ENCODE peak calls at places on chromosome 12, in six cellular contexts. G is keratinocyte, N is BJ, D is thyroid gland, L is tibial artery, X is mesenchymal stem cell. U is an unnamed sample.

GRCh38 chr12:981176-981828 is 9.7 kb upstream of the ERC1 start:
- DNase-seq in G (no peak), N (no peak), D (no peak), L (no peak), X (no peak), U (no peak)

GRCh38 chr12:124777399-124778372 is 86.0 kb downstream of the SCARB1 start:
- DNase-seq in G (no peak), N (no peak), D (no peak), L (no peak), X (no peak), U (no peak)

GRCh38 chr12:52615912-52616311 is 2.4 kb downstream of the KRT73 start:
- DNase-seq in G (no peak), N (no peak), D (no peak), L (no peak), X (no peak), U (no peak)

GRCh38 chr12:31353730-31354708 is 28.1 kb upstream of the SINHCAF start:
- DNase-seq in G (no peak), N (no peak), D (no peak), L (no peak), X (no peak), U (no peak)

GRCh38 chr12:3816266-3816665 is 56.9 kb downstream of the PARP11 start:
- DNase-seq in G (no peak), N (no peak), D (no peak), L (no peak), X (no peak), U (no peak)

GRCh38 chr12:89863332-89863938 is 154.8 kb upstream of the ATP2B1 start:
- DNase-seq in G (no peak), N (no peak), D (no peak), L (no peak), X (no peak), U (no peak)

GRCh38 chr12:11877869-11878780 is 192.6 kb upstream of the BCL2L14 start:
- DNase-seq in G (no peak), N (peak; percentile 28), D (peak; percentile 47), L (peak; percentile 64), X (peak; percentile 79), U (peak; percentile 77)

GRCh38 chr12:23084236-23084995 is 459.4 kb downstream of the ETNK1 start:
- DNase-seq in G (peak; percentile 98), N (no peak), D (no peak), L (no peak), X (peak; percentile 57), U (peak; percentile 84)

GRCh38 chr12:31000751-31001150 is 72.9 kb upstream of the DDX11 start:
- DNase-seq in G (no peak), N (peak; percentile 39), D (no peak), L (no peak), X (peak; percentile 43), U (no peak)

GRCh38 chr12:57236224-57236924 is 6.9 kb downstream of the SHMT2 start:
- DNase-seq in G (no peak), N (no peak), D (no peak), L (no peak), X (no peak), U (no peak)
- H3K4me3 ChIP-seq in G (peak overlapping the region; percentile 39), N (no peak overlapping the region), D (no peak overlapping the region), L (peak overlapping the region; percentile 51), X (no peak overlapping the region), U (no peak overlapping the region)

GRCh38 chr12:105205322-105206048 is 30.5 kb downstream of the APPL2 start:
- DNase-seq in G (no peak), N (no peak), D (peak; percentile 61), L (no peak), X (no peak), U (no peak)
- H3K36me3 ChIP-seq in G (peaks cover 24% of the 10 kb centered on the region), N (peaks cover 30% of the 10 kb centered on the region), D (peaks cover 41% of the 10 kb centered on the region), L (peaks cover 79% of the 10 kb centered on the region), X (peaks cover 54% of the 10 kb centered on the region), U (peaks cover 2% of the 10 kb centered on the region)

GRCh38 chr12:49190317-49190716 is 1.4 kb upstream of the TUBA1A start:
- DNase-seq in G (no peak), N (no peak), D (no peak), L (no peak), X (no peak), U (no peak)

GRCh38 chr12:49187184-49187583 is 1.7 kb downstream of the TUBA1A start:
- DNase-seq in G (no peak), N (no peak), D (peak; percentile 9), L (peak; percentile 68), X (peak; percentile 54), U (no peak)

GRCh38 chr12:49188205-49188915 is 520 bp downstream of the TUBA1A start:
- DNase-seq in G (no peak), N (no peak), D (peak; percentile 64), L (peak; percentile 90), X (peak; percentile 79), U (no peak)

GRCh38 chr12:49188916-49189367 is at the start of gene TUBA1A:
- DNase-seq in G (peak; percentile 75), N (peak; percentile 98), D (peak; percentile 63), L (peak; percentile 96), X (peak; percentile 100), U (peak; percentile 97)

GRCh38 chr12:49189731-49190314 is 943 bp upstream of the TUBA1A start:
- DNase-seq in G (no peak), N (no peak), D (no peak), L (no peak), X (no peak), U (no peak)
- H3K4me3 ChIP-seq in G (no peak overlapping the region), N (peak overlapping the region; percentile 97), D (no peak overlapping the region), L (peak overlapping the region; percentile 98), X (peak overlapping the region; percentile 90), U (peak overlapping the region; percentile 86)

DNA sequence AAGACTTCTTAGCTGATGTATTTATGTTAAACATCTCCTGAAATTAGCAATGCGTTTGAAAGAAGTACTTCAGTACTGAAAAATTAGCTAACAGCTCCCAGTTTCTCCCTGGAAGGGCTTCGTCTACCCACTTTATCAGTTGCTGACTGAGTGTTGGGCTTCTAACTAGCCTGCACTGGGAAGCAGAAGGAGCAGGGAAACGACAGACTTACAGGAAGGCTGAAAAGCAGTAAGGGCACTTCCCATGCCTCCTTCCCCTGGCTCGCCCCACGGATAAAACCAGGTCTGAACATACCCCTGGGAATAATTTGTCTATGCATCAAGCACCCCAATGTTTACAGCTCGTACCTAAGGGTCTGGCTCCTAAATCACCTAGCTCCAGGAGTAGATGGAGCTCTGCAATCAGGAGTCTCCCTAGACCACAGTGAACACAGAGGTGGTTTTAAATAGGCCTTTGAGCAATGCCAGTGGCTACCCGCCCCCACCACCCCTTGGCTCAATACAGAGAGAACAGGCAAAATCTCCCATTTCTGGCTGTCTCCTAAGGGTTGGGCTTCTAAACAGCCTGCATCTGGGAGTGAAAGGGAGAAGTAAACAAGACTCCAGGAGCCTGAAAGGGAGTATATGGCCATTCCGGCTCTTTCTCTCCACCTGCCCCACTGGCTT is 23.7 kb downstream of the A2M start:
- DNase-seq in G (no peak), N (no peak), D (no peak), L (no peak), X (no peak), U (no peak)
- H3K36me3 ChIP-seq in G (no peaks in the 10 kb centered on the region), N (no peaks in the 10 kb centered on the region), D (peaks cover 14% of the 10 kb centered on the region), L (peaks cover 93% of the 10 kb centered on the region), X (no peaks in the 10 kb centered on the region), U (no peaks in the 10 kb centered on the region)

GRCh38 chr12:25051583-25052190 is 102.8 kb upstream of the BCAT1 start:
- DNase-seq in G (no peak), N (no peak), D (no peak), L (no peak), X (no peak), U (no peak)
- H3K4me3 ChIP-seq in G (no peak overlapping the region), N (no peak overlapping the region), D (no peak overlapping the region), L (no peak overlapping the region), X (no peak overlapping the region), U (no peak overlapping the region)

DNA sequence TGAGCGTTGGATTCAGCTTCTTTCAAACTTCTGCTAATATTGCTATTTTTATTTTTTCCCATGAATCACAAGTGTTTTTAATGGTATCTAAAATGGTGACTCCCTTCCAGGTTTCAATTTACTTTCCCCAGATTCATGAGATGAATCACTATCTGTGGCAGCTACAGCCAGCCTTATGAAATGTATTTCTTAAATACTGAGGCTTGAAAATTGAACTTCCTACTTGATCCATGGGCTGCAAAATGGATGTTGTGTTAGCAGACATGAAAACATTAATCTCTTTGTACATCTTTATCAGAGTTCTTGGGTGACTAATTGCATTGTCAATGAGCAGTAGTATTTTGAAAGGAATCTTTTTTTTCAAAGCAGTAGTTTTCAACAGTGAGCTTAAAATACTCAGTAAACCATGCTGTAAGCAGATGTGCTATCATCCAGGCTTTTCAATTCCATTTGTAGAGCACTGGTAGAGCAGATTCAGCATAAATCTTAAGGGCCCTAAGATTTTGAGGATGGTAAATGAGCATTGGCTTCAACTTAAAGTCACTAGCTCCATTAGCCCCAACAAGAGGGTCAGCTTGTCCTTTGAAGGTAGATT is 250.8 kb downstream of the SLC6A15 start:
- DNase-seq in G (no peak), N (peak; percentile 59), D (no peak), L (no peak), X (peak; percentile 9), U (no peak)
- H3K36me3 ChIP-seq in G (no peaks in the 10 kb centered on the region), N (no peaks in the 10 kb centered on the region), D (no peaks in the 10 kb centered on the region), L (no peaks in the 10 kb centered on the region), X (no peaks in the 10 kb centered on the region), U (no peaks in the 10 kb centered on the region)

DNA sequence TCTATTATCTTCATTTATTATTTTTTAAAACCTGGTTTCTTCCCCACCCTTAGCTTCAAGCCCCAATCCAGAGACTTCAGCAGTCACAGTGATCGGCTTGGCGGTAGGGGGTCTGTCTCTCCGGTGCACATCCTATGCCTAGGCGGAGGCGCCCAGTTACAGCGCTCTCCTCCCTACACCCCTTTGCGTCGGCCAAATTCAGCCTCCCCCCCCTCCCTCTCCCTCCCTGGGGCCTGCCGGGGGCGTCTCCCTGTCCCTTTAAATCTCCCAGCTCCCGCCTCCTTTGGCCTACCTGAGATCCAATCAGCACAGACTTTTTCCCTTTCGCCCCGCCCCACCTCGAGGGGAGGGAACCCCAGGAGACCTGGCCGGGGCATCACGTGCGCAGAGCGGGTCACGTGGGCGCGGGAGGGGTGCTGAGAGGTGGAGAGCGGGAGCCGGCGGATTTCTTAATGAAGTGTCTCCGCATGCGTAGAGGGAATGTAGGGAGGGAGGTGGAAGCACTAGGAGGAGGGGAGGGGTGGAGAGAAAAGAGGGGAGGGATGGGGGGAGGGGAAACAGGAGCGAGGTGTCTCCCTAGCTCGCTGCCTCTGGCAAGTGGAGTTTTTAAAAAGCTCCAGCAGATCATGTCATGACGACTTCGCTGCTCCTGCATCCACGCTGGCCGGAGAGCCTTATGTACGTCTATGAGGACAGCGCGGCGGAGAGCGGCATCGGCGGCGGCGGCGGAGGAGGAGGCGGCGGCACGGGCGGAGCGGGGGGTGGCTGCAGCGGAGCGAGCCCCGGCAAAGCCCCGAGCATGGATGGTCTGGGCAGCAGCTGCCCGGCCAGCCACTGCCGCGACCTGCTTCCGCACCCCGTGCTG is at the start of gene HOXC13:
- DNase-seq in G (peak; percentile 94), N (peak; percentile 70), D (peak; percentile 52), L (peak; percentile 84), X (peak; percentile 25), U (no peak)
- H3K4me3 ChIP-seq in G (peak within 1 kb of the TSS; percentile 70), N (peak within 1 kb of the TSS; percentile 44), D (no peak within 1 kb of the TSS), L (peak within 1 kb of the TSS; percentile 61), X (no peak within 1 kb of the TSS), U (no peak within 1 kb of the TSS)

DNA sequence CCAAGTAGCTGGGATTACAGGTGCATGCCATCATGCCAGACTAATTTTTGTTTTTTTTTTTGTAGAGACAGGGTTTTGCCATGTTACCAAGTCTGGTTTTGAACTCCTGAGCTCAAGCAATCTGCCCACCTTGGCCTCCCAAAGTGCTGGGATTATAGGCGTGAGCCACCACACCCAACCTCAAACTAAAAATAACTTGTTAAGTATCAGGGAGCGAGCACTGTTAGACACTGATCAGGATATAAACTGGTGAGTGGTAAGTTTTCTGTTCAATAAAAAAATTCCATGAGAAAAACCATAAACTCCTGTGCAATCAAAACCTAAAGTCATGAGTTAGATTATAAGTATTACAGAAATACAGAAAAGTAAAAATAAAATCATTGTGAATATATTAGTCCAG is 44.6 kb upstream of the SYCP3 start:
- DNase-seq in G (no peak), N (no peak), D (no peak), L (no peak), X (no peak), U (no peak)
- H3K36me3 ChIP-seq in G (peaks cover 5% of the 10 kb centered on the region), N (no peaks in the 10 kb centered on the region), D (peaks cover 6% of the 10 kb centered on the region), L (peaks cover 21% of the 10 kb centered on the region), X (peaks cover 3% of the 10 kb centered on the region), U (no peaks in the 10 kb centered on the region)